ENCODE peak calls at places on chromosome 7, in seven cellular contexts. B, R, C, J, X, O and M are unnamed samples.

GRCh38 chr7:318476-319266 is 28.7 kb downstream of the FOXL3 start:
- DNase-seq in O (no peak), B (no peak), R (no peak), C (no peak), J (no peak), X (no peak), M (no peak)

GRCh38 chr7:132075573-132075972 is 500.7 kb downstream of the PLXNA4 start:
- DNase-seq in B (no peak), X (no peak), R (no peak), C (peak; percentile 65), J (no peak), O (no peak), M (no peak)

GRCh38 chr7:103124429-103124979 is 24.4 kb downstream of the NAPEPLD start:
- DNase-seq in C (no peak), J (no peak), O (no peak), X (no peak), B (no peak), R (no peak), M (no peak)

GRCh38 chr7:117808273-117808868 is 64.9 kb downstream of the CTTNBP2 start:
- DNase-seq in X (no peak), B (no peak), O (no peak), R (no peak), J (peak; percentile 29), C (peak; percentile 54), M (no peak)

GRCh38 chr7:93620057-93620456 is 45.5 kb upstream of the CALCR start:
- DNase-seq in J (no peak), O (no peak), C (no peak), R (no peak), X (no peak), B (no peak), M (no peak)

GRCh38 chr7:108529341-108529740 is 3.4 kb upstream of the PNPLA8 start:
- DNase-seq in C (peak; percentile 65), X (no peak), J (no peak), O (no peak), R (no peak), B (no peak), M (no peak)

GRCh38 chr7:133512560-133512959 is 259.7 kb downstream of the EXOC4 start:
- DNase-seq in C (no peak), R (no peak), X (no peak), B (no peak), J (no peak), O (no peak), M (no peak)

GRCh38 chr7:69517985-69518731 is 80.1 kb upstream of the AUTS2 start:
- DNase-seq in B (no peak), C (peak; percentile 70), J (peak; percentile 12), X (no peak), O (no peak), R (no peak), M (no peak)

GRCh38 chr7:143884978-143885559 is 16.9 kb downstream of the TCAF1 start:
- DNase-seq in O (no peak), R (no peak), X (no peak), C (peak; percentile 94), B (no peak), J (peak; percentile 82), M (no peak)

GRCh38 chr7:148623586-148624282 is 33.2 kb downstream of the C7orf33 start:
- DNase-seq in C (no peak), X (peak; percentile 96), J (no peak), R (no peak), O (no peak), B (no peak), M (no peak)

GRCh38 chr7:19009241-19009935 is 108.0 kb downstream of the TWIST1 start:
- DNase-seq in O (no peak), C (no peak), B (no peak), J (no peak), X (no peak), R (no peak), M (no peak)

GRCh38 chr7:28732037-28732869 is 225.9 kb downstream of the TRIL start:
- DNase-seq in O (no peak), B (no peak), X (no peak), J (no peak), C (no peak), R (no peak), M (no peak)

GRCh38 chr7:128393526-128394330 is 16.1 kb downstream of the IMPDH1 start:
- DNase-seq in X (no peak), B (no peak), R (no peak), O (no peak), C (no peak), J (no peak), M (no peak)

GRCh38 chr7:158157460-158157859 is 430.2 kb downstream of the PTPRN2 start:
- DNase-seq in X (no peak), R (no peak), J (no peak), B (no peak), C (no peak), O (no peak), M (no peak)

GRCh38 chr7:142298009-142298408 is 40.2 kb upstream of the PRSS58 start:
- DNase-seq in C (peak; percentile 86), X (peak; percentile 86), J (no peak), B (no peak), O (no peak), R (no peak), M (no peak)

GRCh38 chr7:70347880-70348279 is 749.6 kb downstream of the AUTS2 start:
- DNase-seq in O (no peak), R (no peak), C (no peak), J (no peak), B (no peak), X (no peak), M (no peak)

GRCh38 chr7:155735442-155736118 is 76.7 kb downstream of the SHH start:
- DNase-seq in J (no peak), O (no peak), C (no peak), X (no peak), B (no peak), R (no peak), M (no peak)

GRCh38 chr7:112370436-112370835 is 79.8 kb upstream of the IFRD1 start:
- DNase-seq in X (no peak), R (no peak), C (no peak), B (no peak), O (no peak), J (no peak), M (no peak)

GRCh38 chr7:77800158-77800557 is 1.6 kb downstream of the PHTF2 start:
- DNase-seq in B (no peak), O (no peak), R (no peak), C (no peak), J (no peak), X (no peak), M (no peak)

GRCh38 chr7:67380326-67380725 is 383.7 kb downstream of the TYW1 start:
- DNase-seq in O (no peak), B (no peak), C (no peak), J (no peak), R (no peak), X (no peak), M (no peak)

GRCh38 chr7:25894002-25894901 is 257.7 kb upstream of the NFE2L3 start:
- DNase-seq in J (no peak), R (peak; percentile 23), X (peak; percentile 89), O (no peak), C (peak; percentile 84), B (no peak), M (no peak)

GRCh38 chr7:135317676-135318326 is 84.2 kb downstream of the STRA8 start:
- DNase-seq in C (no peak), X (no peak), J (no peak), B (no peak), R (no peak), O (no peak), M (no peak)

GRCh38 chr7:103068429-103069403 is 5.9 kb downstream of the FBXL13 start:
- DNase-seq in X (no peak), R (no peak), C (no peak), B (no peak), J (no peak), O (no peak), M (no peak)

GRCh38 chr7:55515569-55516279 is 56.6 kb downstream of the VOPP1 start:
- DNase-seq in B (no peak), R (no peak), J (no peak), O (no peak), C (no peak), X (no peak), M (no peak)

GRCh38 chr7:2970907-2971306 is 72.8 kb downstream of the CARD11 start:
- DNase-seq in X (no peak), O (no peak), J (no peak), B (no peak), R (no peak), C (peak; percentile 31), M (no peak)

GRCh38 chr7:74575083-74575803 is 82.3 kb upstream of the GTF2I start:
- DNase-seq in O (no peak), C (no peak), J (no peak), B (no peak), R (no peak), X (no peak), M (no peak)

GRCh38 chr7:123612024-123612423 is 10.4 kb downstream of the ASB15 start:
- DNase-seq in O (no peak), B (no peak), C (no peak), X (no peak), R (no peak), J (no peak), M (no peak)